ENCODE peak calls at places on chromosomes 5 and 9, in eight cellular contexts. P, X, U, L, N, J, H and E are unnamed samples.
A peak's percentile ranks its signal among the peaks of the same experiment; 100 is the strongest.

GRCh38 chr9:133584167-133584558 is 25.0 kb downstream of the FAM163B start:
- DNase-seq in U (no peak), P (no peak), N (no peak), X (no peak), H (no peak), L (no peak), J (no peak), E (no peak)

GRCh38 chr9:134858051-134858841 is 22.4 kb upstream of the FCN2 start:
- DNase-seq in P (peak; percentile 5), H (peak; percentile 38), N (peak; percentile 82), J (peak; percentile 82), X (no peak), L (no peak), U (no peak), E (peak; percentile 85)

GRCh38 chr9:128276574-128277270 is 646 bp downstream of the SWI5 start:
- DNase-seq in J (no peak), X (no peak), L (no peak), H (no peak), P (no peak), U (peak; percentile 71), N (peak; percentile 45), E (peak; percentile 18)

GRCh38 chr5:119578937-119579336 is 50.4 kb upstream of the FAM170A start:
- DNase-seq in J (peak; percentile 14), N (peak; percentile 69), X (no peak), U (no peak), L (peak; percentile 71), P (no peak), H (no peak), E (peak; percentile 64)

GRCh38 chr9:77433675-77434445 is 214.3 kb downstream of the GNA14 start:
- DNase-seq in X (peak; percentile 90), L (peak; percentile 38), P (peak; percentile 36), U (peak; percentile 90), N (peak; percentile 46), H (peak; percentile 76), J (peak; percentile 73), E (peak; percentile 53)

GRCh38 chr5:139955616-139956283 is 87.3 kb downstream of the NRG2 start:
- DNase-seq in N (no peak), X (no peak), L (no peak), P (no peak), U (no peak), H (peak; percentile 27), J (peak; percentile 28), E (peak; percentile 44)

GRCh38 chr9:136342191-136343120 is 15.1 kb downstream of the GPSM1 start:
- DNase-seq in X (peak; percentile 95), L (no peak), H (peak; percentile 92), N (no peak), U (peak; percentile 64), P (peak; percentile 55), J (peak; percentile 79), E (peak; percentile 72)

GRCh38 chr5:119019431-119020348 is 31.3 kb upstream of the DTWD2 start:
- DNase-seq in L (no peak), U (no peak), J (no peak), X (no peak), H (no peak), N (no peak), P (no peak), E (no peak)

GRCh38 chr9:10104796-10105195 is 508.0 kb downstream of the PTPRD start:
- DNase-seq in P (no peak), J (no peak), X (no peak), N (no peak), U (no peak), L (no peak), H (no peak), E (no peak)

GRCh38 chr5:67015577-67016290 is 180.9 kb downstream of the CD180 start:
- DNase-seq in X (no peak), H (no peak), U (peak; percentile 17), L (no peak), J (no peak), N (peak; percentile 76), P (no peak), E (no peak)

GRCh38 chr5:74391410-74391809 is 249.1 kb downstream of the ENC1 start:
- DNase-seq in U (no peak), L (no peak), H (no peak), J (no peak), X (no peak), P (no peak), N (no peak), E (peak; percentile 16)

GRCh38 chr5:124446125-124446524 is 300.3 kb downstream of the ZNF608 start:
- DNase-seq in H (no peak), U (no peak), P (no peak), L (no peak), J (no peak), X (no peak), N (no peak), E (no peak)

GRCh38 chr9:36021968-36022367 is 14.7 kb upstream of the RECK start:
- DNase-seq in P (no peak), J (peak; percentile 27), N (no peak), H (no peak), U (no peak), L (peak; percentile 40), X (no peak), E (no peak)

GRCh38 chr9:108885643-108886348 is 23.7 kb downstream of the ACTL7A start:
- DNase-seq in H (no peak), P (peak; percentile 16), J (peak; percentile 74), L (peak; percentile 92), N (peak; percentile 91), X (no peak), U (peak; percentile 28), E (peak; percentile 95)